ENCODE peak calls at places on chromosomes 3 and 15, in five cellular contexts. G, H, B, R and N are unnamed samples.

GRCh38 chr3:100032262-100032661 is 82.0 kb downstream of the FILIP1L start:
- DNase-seq in G (peak), H (no peak), B (no peak), R (peak), N (no peak)

GRCh38 chr15:67187351-67187854 is 67.1 kb downstream of the AAGAB start:
- DNase-seq in G (no peak), H (no peak), B (no peak), R (no peak), N (no peak)

GRCh38 chr15:41780727-41781126 is 6.4 kb downstream of the MAPKBP1 start:
- DNase-seq in G (no peak), H (no peak), B (no peak), R (no peak), N (no peak)

GRCh38 chr3:157700405-157700804 is 197.2 kb upstream of the VEPH1 start:
- DNase-seq in G (peak), H (no peak), B (no peak), R (no peak), N (no peak)

GRCh38 chr15:39963806-39964205 is 29.9 kb downstream of the EIF2AK4 start:
- DNase-seq in G (no peak), H (no peak), B (no peak), R (no peak), N (peak)

GRCh38 chr3:12350151-12350813 is 61.4 kb downstream of the PPARG start:
- DNase-seq in G (no peak), H (peak), B (peak), R (no peak), N (no peak)

GRCh38 chr15:87634361-87634760 is 622.2 kb downstream of the NTRK3 start:
- DNase-seq in G (no peak), H (no peak), B (no peak), R (no peak), N (no peak)

GRCh38 chr3:173744479-173744878 is 346.9 kb downstream of the NLGN1 start:
- DNase-seq in G (no peak), H (no peak), B (no peak), R (no peak), N (no peak)

GRCh38 chr3:132787616-132788015 is 65.4 kb upstream of the NPHP3 start:
- DNase-seq in G (no peak), H (no peak), B (no peak), R (no peak), N (no peak)

GRCh38 chr15:38557855-38558713 is 6.5 kb downstream of the RASGRP1 start:
- DNase-seq in G (no peak), H (no peak), B (no peak), R (no peak), N (no peak)

GRCh38 chr3:193389335-193389734 is 10.8 kb upstream of the ATP13A5 start:
- DNase-seq in G (no peak), H (no peak), B (no peak), R (no peak), N (no peak)

GRCh38 chr3:134404366-134404885 is 30.2 kb upstream of the AMOTL2 start:
- DNase-seq in G (no peak), H (no peak), B (no peak), R (no peak), N (no peak)

GRCh38 chr3:117553461-117553860 is 843.9 kb downstream of the TUSC7 start:
- DNase-seq in G (no peak), H (no peak), B (no peak), R (peak), N (no peak)

GRCh38 chr3:21290557-21290956 is 460.5 kb downstream of the ZNF385D start:
- DNase-seq in G (no peak), H (no peak), B (no peak), R (no peak), N (no peak)

GRCh38 chr15:93997071-93997658 is 234.2 kb upstream of the MCTP2 start:
- DNase-seq in G (peak), H (no peak), B (no peak), R (peak), N (peak)

DNA sequence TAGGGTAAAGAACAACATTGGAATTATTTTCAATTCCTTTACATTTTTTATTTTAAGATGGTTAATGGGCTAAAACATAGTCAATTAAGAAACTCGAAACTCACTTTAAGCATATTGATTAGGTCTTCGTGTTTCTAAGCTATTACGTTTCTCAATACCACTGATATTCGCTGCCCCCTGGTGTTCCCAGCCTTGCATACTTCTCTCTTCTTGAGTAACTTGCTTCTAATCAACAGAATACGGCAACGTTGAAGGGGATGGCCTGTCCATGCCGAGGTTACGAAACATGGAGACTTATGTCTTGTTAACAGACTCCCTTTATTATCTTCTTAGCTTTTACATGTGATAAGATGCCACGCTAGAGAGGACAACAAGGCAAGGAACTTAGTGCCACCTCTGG is 43.6 kb downstream of the ROBO1 start:
- DNase-seq in G (no peak), H (no peak), B (no peak), R (no peak), N (no peak)
- TF ChIP-seq CTCF in G (peak), H (no peak), B (no peak), R (no peak), N (peak)

DNA sequence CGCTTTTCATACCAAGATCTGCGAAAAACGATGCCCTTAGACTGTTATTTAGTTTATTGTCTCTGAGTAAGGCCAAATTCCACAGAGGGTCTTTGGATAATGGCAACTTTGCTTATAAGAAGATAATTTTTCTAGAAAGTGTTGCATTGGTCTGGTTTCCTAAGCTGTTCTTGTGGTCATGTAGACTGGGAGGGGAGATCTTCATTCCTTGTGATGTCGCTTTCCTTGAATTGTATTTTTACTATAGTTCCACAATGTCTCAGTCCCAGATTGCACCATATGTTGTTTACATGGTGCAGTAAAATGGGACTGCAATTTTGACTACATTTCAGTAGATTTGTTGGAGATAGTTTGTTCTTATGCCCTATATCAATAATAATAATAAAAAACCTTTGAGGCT is 28.8 kb upstream of the ST3GAL6 start:
- DNase-seq in G (no peak), H (no peak), B (no peak), R (no peak), N (no peak)
- H3K4me3 ChIP-seq in G (peak), H (peak), B (peak), R (no peak), N (no peak)

DNA sequence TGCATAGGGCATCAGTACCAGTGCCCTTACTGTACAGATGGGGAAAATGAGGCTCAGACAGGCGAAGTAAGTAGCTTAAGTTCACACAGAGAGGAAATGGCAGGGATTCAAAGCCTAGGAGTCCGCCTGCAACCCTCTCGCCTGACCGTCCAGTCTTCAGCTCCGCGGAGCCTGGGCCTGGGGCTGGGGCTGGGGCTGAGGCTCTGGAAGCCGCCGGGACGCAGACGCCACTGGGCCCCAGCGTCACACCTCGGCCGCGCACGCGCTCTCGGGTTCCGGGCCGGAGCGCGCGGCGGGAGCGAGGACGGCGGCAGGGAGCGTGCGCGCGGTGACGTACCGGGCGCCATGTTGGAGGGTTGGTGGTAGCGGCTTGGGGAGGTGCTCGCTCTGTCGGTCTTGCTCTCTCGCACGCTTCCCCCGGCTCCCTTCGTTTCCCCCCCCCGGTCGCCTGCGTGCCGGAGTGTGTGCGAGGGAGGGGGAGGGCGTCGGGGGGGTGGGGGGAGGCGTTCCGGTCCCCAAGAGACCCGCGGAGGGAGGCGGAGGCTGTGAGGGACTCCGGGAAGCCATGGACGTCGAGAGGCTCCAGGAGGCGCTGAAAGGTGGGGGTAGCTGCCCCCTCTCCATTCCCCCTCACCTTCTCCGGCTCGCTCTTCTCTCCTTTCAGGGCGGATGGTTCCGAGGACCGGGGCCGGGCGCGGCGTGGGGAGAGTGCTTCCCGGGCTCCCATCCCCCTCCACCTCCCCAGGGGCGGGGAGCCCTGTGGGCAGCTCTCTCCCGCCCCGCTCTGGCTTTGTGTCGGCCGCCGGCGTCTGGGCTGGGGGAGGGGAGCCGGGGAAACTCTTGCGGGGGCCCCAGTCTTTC is at the start of gene PPP4R2:
- DNase-seq in G (peak), H (peak), B (peak), R (peak), N (peak)
- TF ChIP-seq CTCF in G (peak), H (no peak), B (no peak), R (no peak), N (no peak)

DNA sequence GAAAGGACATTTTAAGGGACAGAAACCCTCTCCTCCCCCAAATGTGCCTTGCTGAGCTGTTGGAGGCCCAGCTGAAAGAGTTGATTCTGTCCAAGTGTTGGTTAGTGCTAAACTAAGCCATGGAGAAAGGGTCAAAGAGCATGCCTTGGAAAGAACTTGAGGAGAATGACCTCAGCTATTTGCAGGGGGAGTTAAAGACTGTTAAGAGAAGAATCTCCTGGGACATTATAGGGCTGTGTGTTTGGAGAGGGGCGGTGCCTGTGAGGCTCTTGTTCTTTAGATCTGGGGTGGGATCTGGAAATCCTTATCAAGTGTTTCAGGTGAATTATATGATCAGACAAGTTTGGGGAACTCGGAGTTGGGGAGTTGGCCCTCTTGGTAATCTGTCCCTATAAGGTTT is 13.0 kb downstream of the FNDC3B start:
- DNase-seq in G (no peak), H (no peak), B (no peak), R (no peak), N (no peak)
- H3K4me3 ChIP-seq in G (no peak), H (no peak), B (no peak), R (no peak), N (no peak)

GRCh38 chr3:138051946-138052802 is 42.2 kb downstream of the CLDN18 start:
- DNase-seq in G (peak), H (no peak), B (peak), R (peak), N (no peak)
- TF ChIP-seq CTCF in G (peak), H (no peak), B (peak), R (peak), N (peak)

DNA sequence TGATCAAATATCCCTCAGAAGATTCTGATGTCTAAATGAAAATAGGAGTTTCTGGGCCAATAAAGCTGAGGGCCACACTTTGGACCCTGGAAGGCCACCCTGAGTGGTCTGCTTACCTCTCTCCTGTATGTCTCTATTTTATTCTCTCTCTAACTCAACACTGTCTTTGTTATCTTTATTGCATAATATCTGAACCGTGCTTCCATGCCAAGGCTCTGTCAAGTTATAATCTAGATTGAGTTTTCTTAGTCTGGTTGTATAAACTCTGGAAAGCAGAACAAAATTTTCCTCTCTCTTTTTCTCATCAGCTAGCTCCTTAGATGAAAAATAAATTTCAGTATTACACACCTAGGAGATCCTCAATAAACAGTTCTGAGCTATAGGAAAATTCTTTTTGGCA is 36.2 kb upstream of the ACTL6A start:
- DNase-seq in G (no peak), H (no peak), B (no peak), R (no peak), N (no peak)
- H3K4me3 ChIP-seq in G (no peak), H (no peak), B (peak), R (no peak), N (no peak)

GRCh38 chr15:85760531-85761371 is 34.0 kb downstream of the KLHL25 start:
- DNase-seq in G (no peak), H (no peak), B (no peak), R (no peak), N (no peak)
- TF ChIP-seq CTCF in G (no peak), H (no peak), B (no peak), R (no peak), N (peak)

GRCh38 chr3:9183011-9183410 is 66.4 kb downstream of the SRGAP3 start:
- DNase-seq in G (no peak), H (no peak), B (no peak), R (no peak), N (no peak)
- H3K4me3 ChIP-seq in G (no peak), H (no peak), B (no peak), R (no peak), N (no peak)

GRCh38 chr15:34757262-34757661 is 2.5 kb upstream of the GJD2 start:
- DNase-seq in G (no peak), H (no peak), B (no peak), R (no peak), N (no peak)

GRCh38 chr15:34753236-34753894 is 1.4 kb downstream of the GJD2 start:
- DNase-seq in G (peak), H (no peak), B (no peak), R (peak), N (peak)

GRCh38 chr15:34755419-34755773 is 598 bp upstream of the GJD2 start:
- DNase-seq in G (no peak), H (no peak), B (no peak), R (no peak), N (no peak)

GRCh38 chr15:34754674-34755418 is at the start of gene GJD2:
- DNase-seq in G (no peak), H (no peak), B (no peak), R (no peak), N (no peak)

DNA sequence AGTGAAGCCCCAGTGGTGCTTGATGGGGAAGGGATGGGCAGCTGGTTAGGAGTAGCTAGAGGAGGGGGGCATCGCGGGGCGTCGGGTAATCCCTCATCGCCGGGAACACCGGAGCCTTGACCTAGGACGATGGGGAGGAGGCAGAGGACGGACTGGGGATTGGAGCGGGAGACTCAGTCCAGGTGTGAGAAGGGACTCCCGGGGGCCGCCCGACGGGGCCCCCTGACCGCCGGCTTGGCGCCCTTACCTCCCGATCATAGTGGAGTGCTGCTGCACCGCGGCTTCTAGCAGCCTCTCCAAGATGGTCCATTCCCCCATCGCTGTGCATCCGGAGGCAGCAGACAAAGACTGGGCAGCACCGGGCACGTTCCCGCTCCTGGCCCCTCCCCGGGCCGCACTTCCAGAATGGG is 622 bp downstream of the GJD2 start:
- DNase-seq in G (no peak), H (no peak), B (no peak), R (no peak), N (no peak)
- TF ChIP-seq CTCF in G (no peak), H (no peak), B (no peak), R (no peak), N (no peak)

GRCh38 chr3:39185326-39185958 is 7.0 kb downstream of the XIRP1 start:
- DNase-seq in G (no peak), H (no peak), B (no peak), R (no peak), N (no peak)

GRCh38 chr3:39187372-39188155 is 4.8 kb downstream of the XIRP1 start:
- DNase-seq in G (no peak), H (no peak), B (no peak), R (no peak), N (no peak)

GRCh38 chr3:39188271-39189149 is 3.9 kb downstream of the XIRP1 start:
- DNase-seq in G (no peak), H (no peak), B (no peak), R (no peak), N (no peak)

GRCh38 chr3:39185959-39186691 is 6.3 kb downstream of the XIRP1 start:
- DNase-seq in G (no peak), H (no peak), B (no peak), R (no peak), N (no peak)

DNA sequence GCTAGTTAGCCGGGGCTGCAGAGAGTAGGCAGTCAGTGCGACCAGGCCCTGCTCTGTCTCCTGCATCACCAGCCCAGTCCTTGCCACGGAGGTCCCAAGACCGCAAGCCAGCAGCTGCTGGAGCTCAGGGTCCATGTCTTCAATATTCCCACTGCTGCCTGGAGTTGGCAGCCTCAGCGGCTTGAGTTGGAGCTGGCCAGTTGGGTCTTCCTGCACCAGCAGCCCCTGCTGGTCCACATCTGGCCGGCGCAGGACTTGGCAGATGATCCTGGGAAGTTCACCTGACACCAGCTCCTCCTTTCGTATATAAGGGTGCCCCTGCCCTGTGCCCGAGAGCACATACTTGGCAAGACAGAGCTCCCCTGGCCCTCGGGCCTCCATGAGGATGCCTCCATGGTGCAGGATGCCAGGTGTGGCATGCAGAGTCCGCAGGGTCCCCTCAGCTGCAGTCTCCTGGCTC is 5.7 kb downstream of the XIRP1 start:
- DNase-seq in G (no peak), H (no peak), B (no peak), R (no peak), N (no peak)
- H3K4me3 ChIP-seq in G (no peak), H (no peak), B (no peak), R (no peak), N (no peak)